ENCODE peak calls at places on chromosomes 4 and X, in nine cellular contexts. Y is ureter; S is AG04450; G is activated naive CD4-positive, alpha-beta T cell treated with anti-CD3 and anti-CD28 coated beads for 36 hours; T is NCI-H1417; I is stimulated activated naive B cell treated with anti-CD40 and anti-IgM and Interleukin-4, amounts not matched to agents 10 μg/mL and 1 μg/mL and 100 μg/mL, for 72 hours; P is stimulated activated CD8-positive, alpha-beta memory T cell treated with anti-CD3 and anti-CD28 coated beads, Interleukin-7, amount 100 ng/mL, for 24 hours; E is T-helper 1 cell; A is progenitor cell of endocrine pancreas. J is an unnamed sample.

GRCh38 chr4:6011686-6012085 is 6.5 kb downstream of the C4orf50 start:
- DNase-seq in T (no peak), E (no peak), Y (peak; percentile 64), S (no peak), I (no peak), A (no peak), P (no peak), G (no peak), J (no peak)

GRCh38 chrX:20414066-20414465 is 147.4 kb upstream of the RPS6KA3 start:
- DNase-seq in P (no peak), G (peak; percentile 39), Y (no peak), I (no peak), A (no peak), E (no peak), S (no peak), T (no peak), J (no peak)

GRCh38 chrX:38102875-38103274 is 96.5 kb downstream of the SYTL5 start:
- DNase-seq in A (no peak), E (no peak), S (no peak), G (no peak), T (no peak), Y (no peak), I (no peak), P (no peak), J (no peak)

GRCh38 chrX:37871626-37872302 is 24.4 kb upstream of the DYNLT3 start:
- DNase-seq in S (peak; percentile 65), P (no peak), E (no peak), G (peak; percentile 5), T (no peak), A (no peak), Y (no peak), I (no peak), J (no peak)

GRCh38 chr4:189364032-189364449 is 576.6 kb upstream of the FRG1 start:
- DNase-seq in Y (no peak), E (no peak), S (no peak), P (no peak), A (no peak), T (no peak), I (no peak), G (no peak), J (no peak)

GRCh38 chrX:39705299-39705698 is 392.5 kb downstream of the BCOR start:
- DNase-seq in Y (peak; percentile 70), P (no peak), T (peak; percentile 6), I (no peak), A (no peak), S (peak; percentile 67), G (no peak), E (no peak), J (no peak)

GRCh38 chrX:122835886-122836285 is 348.2 kb upstream of the GRIA3 start:
- DNase-seq in P (no peak), S (no peak), I (no peak), T (no peak), Y (no peak), E (no peak), G (no peak), A (no peak), J (no peak)

GRCh38 chr4:168744021-168744420 is 247.2 kb downstream of the PALLD start:
- DNase-seq in A (no peak), G (no peak), S (no peak), T (no peak), E (no peak), I (no peak), Y (no peak), P (no peak), J (no peak)

GRCh38 chr4:102335616-102336015 is 9.7 kb downstream of the SLC39A8 start:
- DNase-seq in Y (no peak), T (no peak), I (no peak), S (no peak), A (no peak), E (no peak), P (no peak), G (no peak), J (no peak)

GRCh38 chr4:113131621-113132020 is 82.2 kb downstream of the ANK2 start:
- DNase-seq in I (no peak), S (no peak), A (no peak), G (no peak), E (no peak), Y (no peak), P (no peak), T (no peak), J (no peak)

GRCh38 chrX:124346877-124347241 is 496 bp downstream of the SH2D1A start:
- DNase-seq in P (no peak), Y (no peak), A (no peak), E (no peak), I (no peak), T (no peak), S (no peak), G (no peak), J (no peak)

GRCh38 chr4:159401791-159402380 is 299.0 kb downstream of the RAPGEF2 start:
- DNase-seq in S (peak; percentile 67), T (no peak), Y (no peak), E (no peak), A (no peak), G (no peak), P (no peak), I (no peak), J (peak; percentile 79)

GRCh38 chr4:138053601-138054322 is 188.4 kb downstream of the SLC7A11 start:
- DNase-seq in P (no peak), A (no peak), T (no peak), S (peak; percentile 68), E (no peak), G (no peak), I (no peak), Y (no peak), J (peak; percentile 53)

GRCh38 chr4:72312032-72312650 is 256.9 kb downstream of the ADAMTS3 start:
- DNase-seq in P (no peak), T (no peak), A (no peak), S (peak; percentile 61), Y (peak; percentile 66), E (no peak), G (no peak), I (no peak), J (no peak)

GRCh38 chr4:65747386-65747785 is 77.1 kb upstream of the EPHA5 start:
- DNase-seq in Y (no peak), P (no peak), T (no peak), S (no peak), E (no peak), G (no peak), I (no peak), A (no peak), J (no peak)

GRCh38 chr4:76156635-76157034 is 8.4 kb upstream of the NUP54 start:
- DNase-seq in I (no peak), S (no peak), G (no peak), T (no peak), Y (no peak), E (no peak), A (no peak), P (no peak), J (no peak)

GRCh38 chr4:5033266-5033945 is 14.1 kb upstream of the CYTL1 start:
- DNase-seq in Y (no peak), S (no peak), A (no peak), I (no peak), P (no peak), E (no peak), T (no peak), G (peak; percentile 5), J (no peak)

GRCh38 chr4:16443504-16444088 is 217.3 kb upstream of the TAPT1 start:
- DNase-seq in Y (no peak), P (no peak), T (no peak), G (no peak), I (no peak), A (no peak), E (no peak), S (peak; percentile 8), J (no peak)

GRCh38 chrX:130770615-130771014 is 132.4 kb downstream of the ENOX2 start:
- DNase-seq in P (no peak), I (no peak), E (no peak), G (no peak), S (peak; percentile 13), Y (no peak), T (no peak), A (no peak), J (peak; percentile 2)

GRCh38 chr4:89837385-89837995 is 529 bp upstream of the SNCA start:
- DNase-seq in Y (no peak), T (peak; percentile 81), S (no peak), G (peak; percentile 53), I (peak; percentile 3), P (no peak), E (no peak), A (peak; percentile 29), J (no peak)

GRCh38 chrX:104195489-104196084 is 29.3 kb downstream of the FAM199X start:
- DNase-seq in I (no peak), Y (no peak), S (no peak), G (peak; percentile 6), A (no peak), P (no peak), T (peak; percentile 4), E (no peak), J (peak; percentile 2)